ENCODE peak calls at places on chromosomes 16 and 17, in nine cellular contexts. V, U, H, I, Y, D, B, K and F are unnamed samples.

GRCh38 chr16:70739389-70739788 is 53.5 kb upstream of the MTSS2 start:
- DNase-seq in H (no peak), Y (no peak), D (no peak), I (no peak), U (no peak), V (no peak), B (no peak), K (no peak), F (no peak)

GRCh38 chr17:7383742-7384488 is 3.0 kb downstream of the TNK1 start:
- DNase-seq in D (no peak), K (peak; percentile 54), Y (no peak), U (no peak), I (no peak), V (peak; percentile 82), H (no peak), B (peak; percentile 46), F (peak; percentile 37)

GRCh38 chr17:16435951-16436886 is 20.8 kb downstream of the TRPV2 start:
- DNase-seq in D (no peak), Y (no peak), V (no peak), U (no peak), H (no peak), K (no peak), I (no peak), B (no peak), F (peak; percentile 40)

GRCh38 chr16:86826931-86827330 is 248.6 kb downstream of the FOXL1 start:
- DNase-seq in Y (no peak), B (no peak), U (no peak), I (no peak), D (no peak), K (no peak), V (no peak), H (no peak), F (no peak)

GRCh38 chr17:48613862-48614694 is 1.0 kb downstream of the HOXB8 start:
- DNase-seq in I (peak; percentile 49), U (no peak), B (no peak), D (no peak), K (no peak), V (no peak), H (no peak), Y (no peak), F (no peak)

GRCh38 chr17:72579990-72580320 is 459.1 kb downstream of the SOX9 start:
- DNase-seq in B (no peak), H (no peak), I (no peak), U (no peak), Y (no peak), D (no peak), V (no peak), K (no peak), F (no peak)

GRCh38 chr16:87917503-87917902 is 18.8 kb downstream of the CA5A start:
- DNase-seq in D (no peak), I (no peak), Y (no peak), H (no peak), V (no peak), U (no peak), B (no peak), K (no peak), F (no peak)

GRCh38 chr16:82630688-82631087 is 3.9 kb downstream of the CDH13 start:
- DNase-seq in V (no peak), B (no peak), H (no peak), I (no peak), U (peak; percentile 61), D (no peak), Y (peak; percentile 39), K (no peak), F (no peak)

GRCh38 chr16:87839542-87840461 is 29.5 kb downstream of the SLC7A5 start:
- DNase-seq in U (no peak), I (no peak), Y (no peak), K (no peak), V (no peak), H (no peak), B (no peak), D (no peak), F (no peak)

GRCh38 chr17:31052187-31052889 is 42.4 kb upstream of the NF1 start:
- DNase-seq in V (no peak), Y (peak; percentile 98), D (no peak), I (no peak), H (peak; percentile 74), U (peak; percentile 97), K (peak; percentile 36), B (peak; percentile 55), F (peak; percentile 11)

GRCh38 chr16:50311134-50311528 is 44.8 kb downstream of the ADCY7 start:
- DNase-seq in B (no peak), V (no peak), Y (no peak), D (no peak), I (no peak), U (no peak), K (no peak), H (no peak), F (no peak)

GRCh38 chr17:82062076-82062983 is 3.3 kb downstream of the DUS1L start:
- DNase-seq in D (no peak), B (no peak), I (no peak), Y (no peak), K (no peak), U (no peak), V (no peak), H (no peak), F (no peak)
- TF ChIP-seq CTCF in D (no peak), B (no peak), I (peak; percentile 61), Y (no peak), K (no peak), U (no peak), V (no peak), H (no peak), F (no peak)

DNA sequence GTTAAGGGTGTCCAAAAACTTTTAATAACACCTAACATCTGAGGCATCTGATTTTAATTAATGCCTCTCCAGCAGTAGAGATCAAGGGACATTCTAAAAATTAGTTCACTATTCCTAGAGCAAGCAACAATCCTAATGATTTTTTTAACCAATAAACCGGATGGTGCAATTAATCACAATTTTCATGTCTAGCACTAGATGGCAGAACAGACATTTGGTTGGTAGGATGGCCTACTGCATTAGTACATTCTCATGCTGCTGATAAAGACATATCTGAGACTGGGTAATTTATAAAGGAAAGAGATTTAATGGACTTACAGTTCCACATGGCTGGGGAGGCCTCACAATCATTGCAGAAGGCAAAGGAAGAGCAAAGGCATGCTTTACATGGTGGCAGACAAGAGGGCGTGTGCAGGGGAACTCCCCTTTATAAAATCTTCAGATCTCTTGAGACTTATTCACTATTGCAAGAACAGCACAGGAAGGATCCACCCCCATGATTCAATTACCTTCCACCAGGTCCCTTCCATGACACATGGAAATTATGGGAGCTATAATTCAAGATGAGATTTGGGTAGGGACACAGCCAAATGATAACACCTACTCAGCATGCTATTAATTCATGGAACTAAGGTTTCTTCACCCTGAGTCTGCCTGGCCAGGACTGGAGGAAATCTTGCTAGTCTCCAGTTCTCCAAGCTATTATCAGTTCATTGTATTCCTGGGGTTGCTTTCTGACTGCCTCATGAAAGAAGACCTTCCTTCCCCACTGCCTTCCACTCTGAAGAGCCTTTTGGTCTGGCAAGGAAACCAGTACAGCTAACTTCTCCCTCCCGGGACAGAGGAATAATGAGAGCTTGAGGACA is 24.8 kb downstream of the HS3ST3A1 start:
- DNase-seq in K (no peak), I (no peak), B (no peak), D (no peak), Y (no peak), U (peak; percentile 38), H (no peak), V (no peak), F (no peak)
- TF ChIP-seq CTCF in K (no peak), I (no peak), B (no peak), D (no peak), Y (no peak), U (no peak), H (no peak), V (no peak), F (no peak)

GRCh38 chr17:79026345-79027273 is 2.6 kb downstream of the C1QTNF1 start:
- DNase-seq in D (peak; percentile 65), Y (peak; percentile 81), V (no peak), K (peak; percentile 71), U (peak; percentile 74), B (peak; percentile 19), I (no peak), H (peak; percentile 73), F (no peak)
- TF ChIP-seq CTCF in D (no peak), Y (no peak), V (no peak), K (no peak), U (no peak), B (no peak), I (no peak), H (no peak), F (no peak)

GRCh38 chr16:81061307-81061640 is 15.8 kb downstream of the C16orf46 start:
- DNase-seq in K (no peak), I (no peak), Y (no peak), H (no peak), V (peak; percentile 27), U (no peak), B (no peak), D (no peak), F (no peak)

GRCh38 chr16:81060576-81061306 is 16.3 kb downstream of the C16orf46 start:
- DNase-seq in U (no peak), B (no peak), V (peak; percentile 35), D (no peak), K (no peak), I (peak; percentile 7), H (no peak), Y (no peak), F (no peak)

GRCh38 chr16:81067166-81067565 is 9.9 kb downstream of the C16orf46 start:
- DNase-seq in B (no peak), D (no peak), I (no peak), V (no peak), H (no peak), K (no peak), U (no peak), Y (no peak), F (no peak)

GRCh38 chr16:81066700-81067099 is 10.3 kb downstream of the C16orf46 start:
- DNase-seq in Y (no peak), B (no peak), K (no peak), D (no peak), I (no peak), V (no peak), U (no peak), H (no peak), F (no peak)

DNA sequence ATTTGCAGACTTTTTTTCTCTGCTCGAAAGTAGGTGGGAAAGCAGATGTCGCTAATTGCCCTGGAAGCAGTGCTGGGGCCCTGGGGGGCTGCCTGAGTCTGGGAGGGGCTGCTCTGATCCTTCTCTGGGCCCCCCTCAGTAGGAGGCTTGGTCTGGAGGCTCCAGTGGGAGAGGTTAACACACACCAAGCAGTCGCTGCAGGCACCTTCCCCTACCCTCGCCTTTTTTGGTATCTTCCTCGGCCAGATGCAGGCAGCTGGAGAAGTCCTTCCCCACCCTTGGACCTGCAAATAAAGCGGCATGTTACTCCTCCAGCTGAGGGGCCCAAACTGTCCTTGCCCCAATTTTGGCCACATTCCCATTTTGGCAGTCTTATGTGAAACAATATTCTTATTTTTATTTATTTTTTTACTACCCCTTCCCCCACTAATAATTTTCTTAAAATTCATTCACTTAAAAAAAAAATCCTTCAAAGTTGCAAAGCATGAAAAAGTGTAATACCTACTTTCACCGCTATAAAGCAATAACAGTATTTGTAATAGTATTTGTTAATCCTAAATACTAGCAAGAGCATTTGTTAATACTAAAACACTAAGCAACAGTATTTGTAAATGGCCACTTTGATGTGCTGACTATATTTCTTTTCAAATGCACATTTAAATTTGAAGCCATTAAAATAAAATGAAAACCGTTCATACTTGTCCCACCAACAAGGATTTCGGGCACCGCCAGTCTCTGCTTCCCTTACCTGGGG is 15.0 kb downstream of the C16orf46 start:
- DNase-seq in U (no peak), V (peak; percentile 22), Y (no peak), H (no peak), K (no peak), B (no peak), I (no peak), D (no peak), F (no peak)
- TF ChIP-seq CTCF in U (no peak), V (peak; percentile 49), Y (no peak), H (no peak), K (no peak), B (no peak), I (no peak), D (no peak), F (no peak)